ENCODE peak calls at places on chromosomes 16 and 17, in five cellular contexts. D is NCI-H1417; I is CD8-positive, alpha-beta memory T cell; R is skeletal muscle cell; V is activated gamma-delta T cell treated with Interleukin-2 at 50 U/mL for 16 hours. C is an unnamed sample.

GRCh38 chr16:70660672-70661350 is 14.5 kb downstream of the IL34 start:
- DNase-seq in V (no peak), D (no peak), I (no peak), R (no peak), C (no peak)

GRCh38 chr17:48627242-48627597 is 1.1 kb upstream of the HOXB9 start:
- DNase-seq in R (no peak), D (no peak), I (no peak), V (no peak), C (no peak)

GRCh38 chr17:50177983-50178834 is 12.4 kb downstream of the SGCA start:
- DNase-seq in V (peak; percentile 33), R (peak; percentile 94), I (peak; percentile 29), D (no peak), C (no peak)

GRCh38 chr17:32331243-32332040 is 10.5 kb downstream of the C17orf75 start:
- DNase-seq in V (no peak), D (no peak), R (no peak), I (no peak), C (no peak)

GRCh38 chr17:58319181-58320162 is 9.1 kb downstream of the TSPOAP1 start:
- DNase-seq in I (no peak), D (no peak), V (peak; percentile 3), R (no peak), C (no peak)

GRCh38 chr17:14813649-14814048 is 451.5 kb downstream of the PMP22 start:
- DNase-seq in I (peak; percentile 19), D (no peak), R (no peak), V (peak; percentile 5), C (no peak)

GRCh38 chr17:35878361-35878760 is 1.8 kb downstream of the CCL5 start:
- DNase-seq in I (no peak), R (no peak), V (peak; percentile 22), D (no peak), C (no peak)

GRCh38 chr17:75720656-75721462 is at the start of gene ITGB4:
- DNase-seq in R (no peak), V (peak; percentile 62), D (no peak), I (peak; percentile 66), C (peak; percentile 64)

GRCh38 chr16:10840703-10841102 is 22.1 kb upstream of the TVP23A start:
- DNase-seq in V (no peak), R (no peak), D (no peak), I (no peak), C (no peak)